ENCODE peak calls at places on chromosome 7, in six cellular contexts. P, I, C, L, U and N are unnamed samples.

GRCh38 chr7:28575241-28575643 is 162.9 kb downstream of the CREB5 start:
- DNase-seq in P (no peak), I (no peak), C (no peak), L (no peak), U (no peak), N (no peak)

GRCh38 chr7:67359900-67360299 is 363.3 kb downstream of the TYW1 start:
- DNase-seq in P (no peak), I (no peak), C (no peak), L (no peak), U (no peak), N (no peak)

GRCh38 chr7:129161524-129161923 is 17.0 kb downstream of the TSPAN33 start:
- DNase-seq in P (no peak), I (no peak), C (no peak), L (no peak), U (no peak), N (no peak)

GRCh38 chr7:41816111-41816510 is 113.2 kb upstream of the INHBA start:
- DNase-seq in P (no peak), I (peak), C (no peak), L (no peak), U (no peak), N (no peak)

GRCh38 chr7:157678503-157678902 is 341.7 kb downstream of the DNAJB6 start:
- DNase-seq in P (no peak), I (no peak), C (no peak), L (no peak), U (no peak), N (no peak)

GRCh38 chr7:102103027-102103372 is 183.7 kb upstream of the SH2B2 start:
- DNase-seq in P (no peak), I (no peak), C (no peak), L (no peak), U (no peak), N (no peak)

GRCh38 chr7:47852330-47853245 is 95.7 kb downstream of the PKD1L1 start:
- DNase-seq in P (no peak), I (no peak), C (no peak), L (no peak), U (no peak), N (no peak)

GRCh38 chr7:121485457-121486243 is 89.5 kb upstream of the FAM3C start:
- DNase-seq in P (no peak), I (no peak), C (no peak), L (no peak), U (no peak), N (no peak)

GRCh38 chr7:72405389-72405788 is 6.7 kb downstream of the CALN1 start:
- DNase-seq in P (no peak), I (peak), C (no peak), L (no peak), U (no peak), N (no peak)

GRCh38 chr7:74657692-74658170 is at the start of gene GTF2I:
- DNase-seq in P (no peak), I (no peak), C (no peak), L (no peak), U (no peak), N (no peak)

GRCh38 chr7:103150192-103150591 is 1.3 kb upstream of the NAPEPLD start:
- DNase-seq in P (no peak), I (no peak), C (no peak), L (no peak), U (no peak), N (no peak)

GRCh38 chr7:25820432-25821040 is 331.5 kb upstream of the NFE2L3 start:
- DNase-seq in P (no peak), I (no peak), C (no peak), L (no peak), U (no peak), N (no peak)

GRCh38 chr7:10128748-10129147 is 844.9 kb upstream of the PHF14 start:
- DNase-seq in P (no peak), I (no peak), C (no peak), L (no peak), U (no peak), N (no peak)

GRCh38 chr7:151244156-151244870 is 4.2 kb downstream of the SMARCD3 start:
- DNase-seq in P (no peak), I (peak), C (no peak), L (peak), U (peak), N (no peak)